ENCODE peak calls at places on chromosome 21, in seven cellular contexts. N is HepG2, G is HCT116, Y is SK-N-SH, I is K562, S is GM12878, E is H1. O is an unnamed sample.

GRCh38 chr21:20592482-20592881 is 405.7 kb upstream of the NCAM2 start:
- DNase-seq in N (no peak), G (no peak), Y (no peak), I (peak; percentile 41), S (no peak), E (no peak), O (no peak)

GRCh38 chr21:31140025-31140424 is 101.7 kb upstream of the KRTAP19-8 start:
- DNase-seq in N (no peak), G (no peak), Y (no peak), I (no peak), S (no peak), E (no peak), O (no peak)

GRCh38 chr21:38725196-38726157 is 80.3 kb upstream of the ETS2 start:
- DNase-seq in N (no peak), G (no peak), Y (no peak), I (no peak), S (no peak), E (no peak), O (no peak)

GRCh38 chr21:25776440-25776839 is 41.7 kb downstream of the GABPA start:
- DNase-seq in N (no peak), G (no peak), Y (peak; percentile 8), I (no peak), S (no peak), E (no peak), O (no peak)

GRCh38 chr21:42733037-42733632 is 79.7 kb downstream of the PDE9A start:
- DNase-seq in N (peak; percentile 81), G (no peak), Y (no peak), I (no peak), S (no peak), E (no peak), O (peak; percentile 27)

GRCh38 chr21:38806153-38806941 is 618 bp downstream of the ETS2 start:
- DNase-seq in N (no peak), G (no peak), Y (peak; percentile 74), I (peak; percentile 47), S (no peak), E (no peak), O (no peak)

GRCh38 chr21:35753308-35753707 is 307.0 kb downstream of the SETD4 start:
- DNase-seq in N (no peak), G (no peak), Y (no peak), I (no peak), S (no peak), E (no peak), O (peak; percentile 44)

GRCh38 chr21:42654179-42654912 is 925 bp downstream of the PDE9A start:
- DNase-seq in N (peak; percentile 30), G (no peak), Y (peak; percentile 79), I (no peak), S (no peak), E (no peak), O (no peak)

GRCh38 chr21:35996217-35996616 is 64.1 kb downstream of the SETD4 start:
- DNase-seq in N (no peak), G (no peak), Y (no peak), I (no peak), S (no peak), E (no peak), O (no peak)

GRCh38 chr21:21200939-21201610 is 202.9 kb downstream of the NCAM2 start:
- DNase-seq in N (no peak), G (no peak), Y (no peak), I (no peak), S (no peak), E (no peak), O (no peak)

GRCh38 chr21:31873275-31873695 is 465 bp downstream of the HUNK start:
- DNase-seq in N (no peak), G (no peak), Y (peak; percentile 88), I (no peak), S (no peak), E (no peak), O (no peak)

GRCh38 chr21:32410291-32410690 is 2.2 kb upstream of the EVA1C start:
- DNase-seq in N (no peak), G (no peak), Y (no peak), I (no peak), S (no peak), E (no peak), O (no peak)

GRCh38 chr21:38325761-38326420 is 69.1 kb downstream of the KCNJ15 start:
- DNase-seq in N (no peak), G (no peak), Y (no peak), I (no peak), S (no peak), E (no peak), O (no peak)

GRCh38 chr21:39079617-39080016 is 103.6 kb downstream of the PSMG1 start:
- DNase-seq in N (peak; percentile 73), G (no peak), Y (no peak), I (peak; percentile 35), S (no peak), E (no peak), O (no peak)

GRCh38 chr21:17732306-17732705 is 86.8 kb downstream of the C21orf91 start:
- DNase-seq in N (no peak), G (no peak), Y (peak; percentile 21), I (no peak), S (no peak), E (no peak), O (no peak)

GRCh38 chr21:31184462-31184861 is 146.2 kb upstream of the KRTAP19-8 start:
- DNase-seq in N (no peak), G (no peak), Y (peak; percentile 35), I (no peak), S (no peak), E (no peak), O (no peak)

GRCh38 chr21:31586118-31586517 is 73.4 kb upstream of the SOD1 start:
- DNase-seq in N (no peak), G (no peak), Y (no peak), I (no peak), S (no peak), E (no peak), O (no peak)

GRCh38 chr21:44375281-44375651 is 21.8 kb downstream of the TRPM2 start:
- DNase-seq in N (no peak), G (no peak), Y (no peak), I (no peak), S (no peak), E (no peak), O (no peak)
- TF ChIP-seq YY1 in N (no peak), G (no peak), Y (no peak), I (no peak), S (no peak), E (no peak), O (no peak)

DNA sequence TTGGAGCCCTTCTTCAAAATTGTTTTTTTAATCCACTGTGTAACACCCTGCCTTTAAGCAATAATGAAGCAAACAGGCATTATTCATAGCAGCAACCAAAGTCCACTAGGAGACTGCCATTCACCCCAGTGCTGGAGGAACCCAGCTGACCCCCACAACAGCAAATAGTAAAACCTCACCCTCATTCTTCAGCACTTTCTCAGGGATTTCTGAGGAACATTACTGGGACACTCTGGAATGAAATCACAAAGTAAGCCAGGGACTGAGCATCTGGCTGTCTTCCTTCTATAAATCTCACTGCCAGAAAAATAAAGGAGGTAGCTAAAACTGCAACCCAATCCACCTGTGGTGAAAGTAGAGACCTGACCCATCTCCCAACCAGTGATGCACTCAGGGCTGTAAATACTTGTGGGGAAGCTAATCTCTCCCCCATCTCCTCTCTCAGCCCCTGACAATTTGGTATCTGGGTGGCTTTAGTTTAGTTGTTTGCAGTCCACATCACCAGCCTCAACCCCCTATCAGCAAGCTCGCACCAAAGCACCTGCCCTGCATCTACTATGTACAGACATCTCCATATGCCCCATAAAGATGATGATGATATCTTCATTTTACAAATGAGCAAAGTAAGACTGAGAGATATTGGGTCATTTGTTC is 47.1 kb downstream of the COL6A1 start:
- DNase-seq in N (no peak), G (no peak), Y (no peak), I (no peak), S (no peak), E (no peak), O (no peak)
- H3K4me1 ChIP-seq in N (peaks cover 3% of the 10 kb centered on the region), G (no peaks in the 10 kb centered on the region), Y (no peaks in the 10 kb centered on the region), I (peaks cover 6% of the 10 kb centered on the region), S (no peaks in the 10 kb centered on the region), E (peaks cover 2% of the 10 kb centered on the region), O (no peaks in the 10 kb centered on the region)

GRCh38 chr21:28480091-28480869 is 512.4 kb downstream of the LTN1 start:
- DNase-seq in N (no peak), G (no peak), Y (no peak), I (no peak), S (no peak), E (no peak), O (no peak)

GRCh38 chr21:28482657-28483056 is 510.0 kb downstream of the LTN1 start:
- DNase-seq in N (no peak), G (no peak), Y (no peak), I (no peak), S (no peak), E (no peak), O (no peak)

GRCh38 chr21:28489197-28489596 is 503.5 kb downstream of the LTN1 start:
- DNase-seq in N (no peak), G (no peak), Y (no peak), I (no peak), S (no peak), E (no peak), O (no peak)

GRCh38 chr21:28487455-28488070 is 505.1 kb downstream of the LTN1 start:
- DNase-seq in N (no peak), G (no peak), Y (no peak), I (no peak), S (no peak), E (no peak), O (no peak)

DNA sequence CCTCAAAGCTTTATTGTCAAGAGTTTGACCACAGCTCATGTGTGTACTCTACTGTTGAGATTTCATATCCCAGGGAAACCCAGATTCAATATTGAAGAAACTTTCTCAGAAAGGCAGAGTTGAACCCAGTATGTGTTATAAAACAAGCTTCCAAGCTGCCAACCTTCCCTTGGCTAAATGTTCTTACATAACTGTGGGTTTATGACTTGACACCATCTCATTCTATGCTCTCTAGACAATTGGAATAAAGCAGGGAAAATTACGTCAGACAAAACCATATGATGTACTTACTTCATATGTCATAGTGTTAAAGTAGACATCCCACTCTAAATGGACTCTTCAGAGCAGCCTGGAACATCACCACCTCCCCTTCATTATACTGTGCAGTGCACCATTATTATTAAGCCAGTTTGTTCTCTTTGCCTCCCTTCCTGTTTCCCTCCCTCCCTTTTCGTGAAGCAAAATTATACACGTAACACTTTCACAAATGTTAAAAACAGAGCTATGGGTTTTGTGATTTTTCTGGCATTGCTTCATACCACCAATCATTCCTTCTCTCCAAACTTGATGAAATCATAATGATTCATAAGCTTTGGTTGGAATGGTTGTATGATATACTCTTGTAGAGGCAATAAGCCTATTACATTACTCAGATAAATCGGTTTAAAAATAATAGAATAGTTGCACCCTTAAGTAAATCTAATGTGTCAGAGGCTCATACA is 507.2 kb downstream of the LTN1 start:
- DNase-seq in N (no peak), G (no peak), Y (no peak), I (no peak), S (no peak), E (no peak), O (no peak)
- TF ChIP-seq YY1 in N (no peak), G (no peak), Y (no peak), I (no peak), S (no peak), E (no peak), O (no peak)

DNA sequence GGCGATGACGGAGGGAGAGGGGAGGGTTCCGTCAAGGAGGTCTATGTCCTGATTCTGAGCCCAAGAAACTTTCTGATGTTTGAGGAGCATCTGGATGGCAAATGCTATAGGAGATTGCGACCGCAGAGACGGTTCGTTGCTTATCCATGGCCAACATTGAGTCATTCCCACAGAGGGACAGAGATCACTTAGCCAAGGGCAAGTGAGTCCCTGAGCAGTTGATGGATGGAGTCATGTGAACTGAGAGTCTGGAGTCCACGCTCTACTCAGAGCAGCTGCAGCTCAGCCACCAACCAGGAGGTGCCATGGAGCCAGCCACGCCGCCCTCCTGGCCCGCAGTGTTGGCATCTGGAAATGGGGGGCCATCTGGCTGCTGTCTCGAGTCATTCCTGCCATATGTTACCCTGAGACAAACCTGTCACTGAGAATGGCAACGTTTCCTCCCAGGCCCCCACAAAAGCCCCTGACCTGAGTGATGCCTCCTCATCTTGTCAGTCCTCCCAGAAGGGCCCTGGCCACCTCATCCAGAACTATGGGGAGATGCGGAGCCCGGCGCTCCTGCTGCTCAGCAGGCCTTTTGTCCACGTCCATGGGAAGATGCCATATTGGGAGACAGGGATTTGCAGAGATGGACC is 58.6 kb downstream of the ATP5PO start:
- DNase-seq in N (peak; percentile 39), G (no peak), Y (peak; percentile 32), I (peak; percentile 30), S (no peak), E (no peak), O (no peak)
- H3K4me1 ChIP-seq in N (peaks cover 27% of the 10 kb centered on the region), G (peaks cover 7% of the 10 kb centered on the region), Y (peaks cover 6% of the 10 kb centered on the region), I (peaks cover 4% of the 10 kb centered on the region), S (no peaks in the 10 kb centered on the region), E (no peaks in the 10 kb centered on the region), O (peaks cover 19% of the 10 kb centered on the region)